ENCODE peak calls at places on chromosome 19, in five cellular contexts. One of them, this sample, is unnamed.

GRCh38 chr19:55080121-55080914 is 4.6 kb downstream of the EPS8L1 start:
- DNase-seq in GM23248: peak; percentile 78
- DNase-seq in heart right ventricle: peak; percentile 75
- DNase-seq in body of pancreas: no peak
- DNase-seq in left ventricle myocardium inferior: peak; percentile 59
- DNase-seq in this sample: no peak

GRCh38 chr19:39831679-39832078 is 2.3 kb downstream of the DYRK1B start:
- DNase-seq in GM23248: no peak
- DNase-seq in heart right ventricle: no peak
- DNase-seq in body of pancreas: no peak
- DNase-seq in left ventricle myocardium inferior: no peak
- DNase-seq in this sample: no peak

GRCh38 chr19:28500982-28501633 is 711.8 kb downstream of the UQCRFS1 start:
- DNase-seq in GM23248: no peak
- DNase-seq in heart right ventricle: no peak
- DNase-seq in body of pancreas: no peak
- DNase-seq in left ventricle myocardium inferior: no peak
- DNase-seq in this sample: no peak

GRCh38 chr19:3451451-3451866 is 28.9 kb downstream of the SMIM24 start:
- DNase-seq in GM23248: peak; percentile 39
- DNase-seq in heart right ventricle: no peak
- DNase-seq in body of pancreas: no peak
- DNase-seq in left ventricle myocardium inferior: no peak
- DNase-seq in this sample: no peak

GRCh38 chr19:54255105-54255775 is 1.8 kb downstream of the LILRB5 start:
- DNase-seq in GM23248: no peak
- DNase-seq in heart right ventricle: no peak
- DNase-seq in body of pancreas: no peak
- DNase-seq in left ventricle myocardium inferior: no peak
- DNase-seq in this sample: no peak

GRCh38 chr19:15195381-15195964 is 5.3 kb downstream of the NOTCH3 start:
- DNase-seq in GM23248: peak; percentile 95
- DNase-seq in heart right ventricle: peak; percentile 67
- DNase-seq in body of pancreas: peak; percentile 57
- DNase-seq in left ventricle myocardium inferior: peak; percentile 39
- DNase-seq in this sample: peak; percentile 81

GRCh38 chr19:42442833-42443232 is at the start of gene CXCL17:
- DNase-seq in GM23248: no peak
- DNase-seq in heart right ventricle: no peak
- DNase-seq in body of pancreas: peak; percentile 52
- DNase-seq in left ventricle myocardium inferior: no peak
- DNase-seq in this sample: peak; percentile 86

GRCh38 chr19:16327911-16328823 is 3.5 kb downstream of the KLF2 start:
- DNase-seq in GM23248: peak; percentile 93
- DNase-seq in heart right ventricle: peak; percentile 56
- DNase-seq in body of pancreas: peak; percentile 33
- DNase-seq in left ventricle myocardium inferior: peak; percentile 79
- DNase-seq in this sample: no peak

GRCh38 chr19:55654323-55654832 is 457 bp upstream of the U2AF2 start:
- DNase-seq in GM23248: peak; percentile 100
- DNase-seq in heart right ventricle: peak; percentile 98
- DNase-seq in body of pancreas: peak; percentile 98
- DNase-seq in left ventricle myocardium inferior: peak; percentile 99
- DNase-seq in this sample: peak; percentile 95

GRCh38 chr19:24054044-24054935 is 32.7 kb upstream of the ZNF254 start:
- DNase-seq in GM23248: peak; percentile 94
- DNase-seq in heart right ventricle: no peak
- DNase-seq in body of pancreas: no peak
- DNase-seq in left ventricle myocardium inferior: no peak
- DNase-seq in this sample: peak; percentile 98

GRCh38 chr19:55537741-55538111 is 793 bp upstream of the SBK2 start:
- DNase-seq in GM23248: peak; percentile 45
- DNase-seq in heart right ventricle: no peak
- DNase-seq in body of pancreas: no peak
- DNase-seq in left ventricle myocardium inferior: no peak
- DNase-seq in this sample: no peak

GRCh38 chr19:35044317-35045117 is 3.0 kb downstream of the HPN start:
- DNase-seq in GM23248: peak; percentile 46
- DNase-seq in heart right ventricle: peak; percentile 67
- DNase-seq in body of pancreas: peak; percentile 76
- DNase-seq in left ventricle myocardium inferior: peak; percentile 63
- DNase-seq in this sample: no peak

GRCh38 chr19:19711934-19712828 is 20.7 kb downstream of the ZNF14 start:
- DNase-seq in GM23248: no peak
- DNase-seq in heart right ventricle: no peak
- DNase-seq in body of pancreas: no peak
- DNase-seq in left ventricle myocardium inferior: no peak
- DNase-seq in this sample: no peak

GRCh38 chr19:44848036-44848804 is 2.1 kb downstream of the NECTIN2 start:
- DNase-seq in GM23248: peak; percentile 85
- DNase-seq in heart right ventricle: peak; percentile 26
- DNase-seq in body of pancreas: peak; percentile 34
- DNase-seq in left ventricle myocardium inferior: no peak
- DNase-seq in this sample: no peak

GRCh38 chr19:32647361-32647760 is 27.6 kb downstream of the ANKRD27 start:
- DNase-seq in GM23248: no peak
- DNase-seq in heart right ventricle: no peak
- DNase-seq in body of pancreas: no peak
- DNase-seq in left ventricle myocardium inferior: no peak
- DNase-seq in this sample: no peak

GRCh38 chr19:576768-577438 is 4.5 kb downstream of the BSG start:
- DNase-seq in GM23248: no peak
- DNase-seq in heart right ventricle: no peak
- DNase-seq in body of pancreas: no peak
- DNase-seq in left ventricle myocardium inferior: no peak
- DNase-seq in this sample: no peak

GRCh38 chr19:12786149-12786870 is 5.0 kb upstream of the JUNB start:
- DNase-seq in GM23248: no peak
- DNase-seq in heart right ventricle: peak; percentile 74
- DNase-seq in body of pancreas: peak; percentile 89
- DNase-seq in left ventricle myocardium inferior: peak; percentile 63
- DNase-seq in this sample: no peak

GRCh38 chr19:12784394-12784870 is 6.9 kb upstream of the JUNB start:
- DNase-seq in GM23248: peak; percentile 52
- DNase-seq in heart right ventricle: no peak
- DNase-seq in body of pancreas: no peak
- DNase-seq in left ventricle myocardium inferior: no peak
- DNase-seq in this sample: no peak

GRCh38 chr19:12786950-12787349 is 4.3 kb upstream of the JUNB start:
- DNase-seq in GM23248: no peak
- DNase-seq in heart right ventricle: no peak
- DNase-seq in body of pancreas: no peak
- DNase-seq in left ventricle myocardium inferior: no peak
- DNase-seq in this sample: no peak

GRCh38 chr19:12784871-12785430 is 6.3 kb upstream of the JUNB start:
- DNase-seq in GM23248: peak; percentile 42
- DNase-seq in heart right ventricle: no peak
- DNase-seq in body of pancreas: no peak
- DNase-seq in left ventricle myocardium inferior: no peak
- DNase-seq in this sample: no peak

GRCh38 chr19:12785431-12786011 is 5.8 kb upstream of the JUNB start:
- DNase-seq in GM23248: peak; percentile 17
- DNase-seq in heart right ventricle: peak; percentile 16
- DNase-seq in body of pancreas: no peak
- DNase-seq in left ventricle myocardium inferior: no peak
- DNase-seq in this sample: no peak
- H3K27ac ChIP-seq in GM23248: peak overlapping the region; percentile 73
- H3K27ac ChIP-seq in heart right ventricle: peak overlapping the region; percentile 99
- H3K27ac ChIP-seq in body of pancreas: peak overlapping the region; percentile 97
- H3K27ac ChIP-seq in left ventricle myocardium inferior: peak overlapping the region; percentile 96
- H3K27ac ChIP-seq in this sample: peak overlapping the region; percentile 100

GRCh38 chr19:48720251-48720612 is 707 bp upstream of the MAMSTR start:
- DNase-seq in GM23248: no peak
- DNase-seq in heart right ventricle: no peak
- DNase-seq in body of pancreas: no peak
- DNase-seq in left ventricle myocardium inferior: peak; percentile 44
- DNase-seq in this sample: no peak

GRCh38 chr19:48720613-48721296 is 1.2 kb upstream of the MAMSTR start:
- DNase-seq in GM23248: peak; percentile 100
- DNase-seq in heart right ventricle: peak; percentile 97
- DNase-seq in body of pancreas: peak; percentile 97
- DNase-seq in left ventricle myocardium inferior: peak; percentile 98
- DNase-seq in this sample: peak; percentile 91

GRCh38 chr19:48717059-48717395 is 2.5 kb downstream of the MAMSTR start:
- DNase-seq in GM23248: peak; percentile 72
- DNase-seq in heart right ventricle: no peak
- DNase-seq in body of pancreas: no peak
- DNase-seq in left ventricle myocardium inferior: no peak
- DNase-seq in this sample: no peak

GRCh38 chr19:48718711-48719231 is 754 bp downstream of the MAMSTR start:
- DNase-seq in GM23248: no peak
- DNase-seq in heart right ventricle: peak; percentile 51
- DNase-seq in body of pancreas: no peak
- DNase-seq in left ventricle myocardium inferior: no peak
- DNase-seq in this sample: no peak

GRCh38 chr19:48719263-48720171 is at the start of gene MAMSTR:
- DNase-seq in GM23248: no peak
- DNase-seq in heart right ventricle: peak; percentile 45
- DNase-seq in body of pancreas: peak; percentile 31
- DNase-seq in left ventricle myocardium inferior: no peak
- DNase-seq in this sample: no peak
- H3K27ac ChIP-seq in GM23248: peak within 1 kb of the TSS; percentile 82
- H3K27ac ChIP-seq in heart right ventricle: peak within 1 kb of the TSS; percentile 87
- H3K27ac ChIP-seq in body of pancreas: peak within 1 kb of the TSS; percentile 72
- H3K27ac ChIP-seq in left ventricle myocardium inferior: peak within 1 kb of the TSS; percentile 90
- H3K27ac ChIP-seq in this sample: no peak within 1 kb of the TSS

DNA sequence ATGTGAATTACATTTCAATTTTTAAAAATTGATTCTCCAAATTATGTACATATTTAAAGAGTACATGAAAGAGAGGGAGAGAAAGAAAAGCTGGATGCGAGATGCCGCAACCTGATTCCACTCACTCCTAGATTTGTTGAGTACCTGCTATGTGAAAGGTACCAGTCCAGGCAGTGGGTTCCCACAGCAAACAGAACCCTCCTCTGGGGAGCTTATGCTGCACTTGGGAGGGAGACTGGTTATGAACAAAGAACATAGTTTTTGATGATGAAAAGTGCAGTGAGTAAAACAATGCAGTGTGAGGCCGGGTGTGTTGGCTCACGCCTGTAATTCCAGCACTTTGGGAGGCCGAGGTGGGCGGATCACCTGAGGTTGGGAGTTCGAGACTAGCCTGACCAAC is 43.4 kb downstream of the ACTN4 start:
- DNase-seq in GM23248: no peak
- DNase-seq in heart right ventricle: no peak
- DNase-seq in body of pancreas: no peak
- DNase-seq in left ventricle myocardium inferior: no peak
- DNase-seq in this sample: no peak
- H3K27ac ChIP-seq in GM23248: peak overlapping the region; percentile 94
- H3K27ac ChIP-seq in heart right ventricle: peak overlapping the region; percentile 48
- H3K27ac ChIP-seq in body of pancreas: peak overlapping the region; percentile 89
- H3K27ac ChIP-seq in left ventricle myocardium inferior: peak overlapping the region; percentile 91
- H3K27ac ChIP-seq in this sample: peak overlapping the region; percentile 100

GRCh38 chr19:38449518-38449917 is 16.0 kb downstream of the RYR1 start:
- DNase-seq in GM23248: no peak
- DNase-seq in heart right ventricle: no peak
- DNase-seq in body of pancreas: no peak
- DNase-seq in left ventricle myocardium inferior: no peak
- DNase-seq in this sample: no peak

GRCh38 chr19:38445362-38445761 is 11.9 kb downstream of the RYR1 start:
- DNase-seq in GM23248: no peak
- DNase-seq in heart right ventricle: no peak
- DNase-seq in body of pancreas: no peak
- DNase-seq in left ventricle myocardium inferior: no peak
- DNase-seq in this sample: no peak

GRCh38 chr19:38451629-38452028 is 18.1 kb downstream of the RYR1 start:
- DNase-seq in GM23248: no peak
- DNase-seq in heart right ventricle: no peak
- DNase-seq in body of pancreas: no peak
- DNase-seq in left ventricle myocardium inferior: no peak
- DNase-seq in this sample: no peak

GRCh38 chr19:38451036-38451435 is 17.5 kb downstream of the RYR1 start:
- DNase-seq in GM23248: no peak
- DNase-seq in heart right ventricle: no peak
- DNase-seq in body of pancreas: no peak
- DNase-seq in left ventricle myocardium inferior: no peak
- DNase-seq in this sample: no peak

GRCh38 chr19:38448225-38448624 is 14.7 kb downstream of the RYR1 start:
- DNase-seq in GM23248: no peak
- DNase-seq in heart right ventricle: no peak
- DNase-seq in body of pancreas: no peak
- DNase-seq in left ventricle myocardium inferior: no peak
- DNase-seq in this sample: no peak
- H3K27ac ChIP-seq in GM23248: no peak overlapping the region
- H3K27ac ChIP-seq in heart right ventricle: no peak overlapping the region
- H3K27ac ChIP-seq in body of pancreas: no peak overlapping the region
- H3K27ac ChIP-seq in left ventricle myocardium inferior: no peak overlapping the region
- H3K27ac ChIP-seq in this sample: no peak overlapping the region

GRCh38 chr19:18637644-18638630 is 1.1 kb downstream of the KLHL26 start:
- DNase-seq in GM23248: no peak
- DNase-seq in heart right ventricle: no peak
- DNase-seq in body of pancreas: peak; percentile 79
- DNase-seq in left ventricle myocardium inferior: no peak
- DNase-seq in this sample: no peak
- H3K27ac ChIP-seq in GM23248: no peak overlapping the region
- H3K27ac ChIP-seq in heart right ventricle: peak overlapping the region; percentile 86
- H3K27ac ChIP-seq in body of pancreas: peak overlapping the region; percentile 95
- H3K27ac ChIP-seq in left ventricle myocardium inferior: peak overlapping the region; percentile 89
- H3K27ac ChIP-seq in this sample: no peak overlapping the region

GRCh38 chr19:2040647-2041435 is 10.2 kb downstream of the MKNK2 start:
- DNase-seq in GM23248: no peak
- DNase-seq in heart right ventricle: no peak
- DNase-seq in body of pancreas: no peak
- DNase-seq in left ventricle myocardium inferior: no peak
- DNase-seq in this sample: no peak

GRCh38 chr19:2039959-2040646 is 10.9 kb downstream of the MKNK2 start:
- DNase-seq in GM23248: no peak
- DNase-seq in heart right ventricle: no peak
- DNase-seq in body of pancreas: no peak
- DNase-seq in left ventricle myocardium inferior: no peak
- DNase-seq in this sample: no peak

GRCh38 chr19:2042485-2043268 is 8.4 kb downstream of the MKNK2 start:
- DNase-seq in GM23248: no peak
- DNase-seq in heart right ventricle: peak; percentile 55
- DNase-seq in body of pancreas: peak; percentile 60
- DNase-seq in left ventricle myocardium inferior: no peak
- DNase-seq in this sample: no peak

GRCh38 chr19:2041686-2042484 is 9.2 kb downstream of the MKNK2 start:
- DNase-seq in GM23248: peak; percentile 86
- DNase-seq in heart right ventricle: peak; percentile 99
- DNase-seq in body of pancreas: peak; percentile 99
- DNase-seq in left ventricle myocardium inferior: peak; percentile 98
- DNase-seq in this sample: peak; percentile 81

DNA sequence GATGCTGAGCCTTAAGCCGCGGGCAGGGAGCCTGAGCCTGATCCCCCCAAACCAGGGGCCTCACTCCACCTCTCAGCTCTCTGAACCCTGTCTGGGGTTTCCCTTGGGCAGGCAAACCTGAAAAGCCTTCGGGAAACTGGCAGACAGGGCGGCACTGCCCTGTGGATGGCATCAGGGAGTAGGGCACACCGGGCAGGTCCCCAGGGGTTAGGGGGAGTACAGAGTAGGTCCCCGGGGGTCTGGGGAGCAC is 9.7 kb downstream of the MKNK2 start:
- DNase-seq in GM23248: no peak
- DNase-seq in heart right ventricle: no peak
- DNase-seq in body of pancreas: no peak
- DNase-seq in left ventricle myocardium inferior: no peak
- DNase-seq in this sample: no peak
- H3K27ac ChIP-seq in GM23248: no peak overlapping the region
- H3K27ac ChIP-seq in heart right ventricle: peak overlapping the region; percentile 96
- H3K27ac ChIP-seq in body of pancreas: peak overlapping the region; percentile 100
- H3K27ac ChIP-seq in left ventricle myocardium inferior: peak overlapping the region; percentile 100
- H3K27ac ChIP-seq in this sample: peak overlapping the region; percentile 76

This sample was measured in epithelial cell of prostate.